ENCODE peak calls at places on chromosomes 3 and 15, in six cellular contexts. S is neuronal stem cell, I is mesendoderm, N is H1, U is IMR-90, K is mesenchymal stem cell. Q is an unnamed sample.
A peak's percentile ranks its signal among the peaks of the same experiment; 100 is the strongest.

GRCh38 chr15:68991723-68992122 is 22.8 kb upstream of the NOX5 start:
- DNase-seq in S (no peak), I (peak; percentile 65), N (no peak), U (peak; percentile 9), K (peak; percentile 18), Q (no peak)

GRCh38 chr3:177905895-177906511 is 630.2 kb upstream of the KCNMB2 start:
- DNase-seq in S (no peak), I (peak; percentile 77), N (no peak), U (peak; percentile 83), K (peak; percentile 64), Q (peak; percentile 35)

GRCh38 chr15:56805466-56806146 is 72.3 kb upstream of the ZNF280D start:
- DNase-seq in S (no peak), I (peak; percentile 88), N (no peak), U (peak; percentile 87), K (peak; percentile 76), Q (peak; percentile 64)

GRCh38 chr3:98734737-98735136 is 28.4 kb upstream of the ST3GAL6 start:
- DNase-seq in S (no peak), I (no peak), N (no peak), U (no peak), K (peak; percentile 63), Q (peak; percentile 75)

GRCh38 chr15:69546182-69546581 is 93.6 kb downstream of the RPLP1 start:
- DNase-seq in S (no peak), I (no peak), N (no peak), U (no peak), K (no peak), Q (no peak)

GRCh38 chr15:78625621-78626280 is 5.0 kb upstream of the CHRNA3 start:
- DNase-seq in S (no peak), I (no peak), N (no peak), U (no peak), K (no peak), Q (no peak)

GRCh38 chr15:98358971-98359370 is 289.4 kb upstream of the IGF1R start:
- DNase-seq in S (no peak), I (no peak), N (no peak), U (no peak), K (no peak), Q (no peak)

GRCh38 chr3:86578071-86578470 is 412.9 kb downstream of the VGLL3 start:
- DNase-seq in S (no peak), I (no peak), N (no peak), U (no peak), K (no peak), Q (no peak)

GRCh38 chr3:32177702-32178198 is 60.7 kb upstream of the CMTM8 start:
- DNase-seq in S (peak; percentile 51), I (peak; percentile 95), N (no peak), U (peak; percentile 47), K (peak; percentile 71), Q (peak; percentile 79)

GRCh38 chr3:58544546-58544945 is 7.6 kb upstream of the ACOX2 start:
- DNase-seq in S (no peak), I (no peak), N (no peak), U (no peak), K (no peak), Q (no peak)

GRCh38 chr15:87142096-87142495 is 1062.4 kb downstream of the AGBL1 start:
- DNase-seq in S (no peak), I (peak; percentile 31), N (no peak), U (no peak), K (peak; percentile 7), Q (no peak)

GRCh38 chr15:34753236-34753894 is 1.4 kb downstream of the GJD2 start:
- DNase-seq in S (peak; percentile 77), I (peak; percentile 86), N (peak; percentile 15), U (peak; percentile 71), K (peak; percentile 64), Q (peak; percentile 53)

GRCh38 chr3:134685881-134686802 is 35.3 kb upstream of the KY start:
- DNase-seq in S (no peak), I (no peak), N (no peak), U (peak; percentile 95), K (peak; percentile 11), Q (no peak)

GRCh38 chr3:33004961-33005360 is 53.5 kb downstream of the CCR4 start:
- DNase-seq in S (no peak), I (no peak), N (no peak), U (no peak), K (no peak), Q (no peak)

GRCh38 chr15:99399612-99400011 is 148.3 kb downstream of the LRRC28 start:
- DNase-seq in S (no peak), I (no peak), N (no peak), U (no peak), K (no peak), Q (peak; percentile 67)

GRCh38 chr3:59246719-59247401 is 197.0 kb upstream of the CFAP20DC start:
- DNase-seq in S (no peak), I (no peak), N (no peak), U (peak; percentile 41), K (no peak), Q (peak; percentile 6)

GRCh38 chr3:194364652-194365434 is 4.7 kb downstream of the LRRC15 start:
- DNase-seq in S (no peak), I (peak; percentile 60), N (no peak), U (peak; percentile 94), K (peak; percentile 93), Q (peak; percentile 38)

GRCh38 chr15:100097342-100097899 is 244.4 kb downstream of the ADAMTS17 start:
- DNase-seq in S (no peak), I (no peak), N (no peak), U (no peak), K (no peak), Q (no peak)

GRCh38 chr15:101014921-101015841 is 96.0 kb downstream of the LRRK1 start:
- DNase-seq in S (peak; percentile 73), I (peak; percentile 72), N (no peak), U (peak; percentile 70), K (peak; percentile 68), Q (peak; percentile 47)

GRCh38 chr15:71448688-71449114 is 333.4 kb downstream of the THSD4 start:
- DNase-seq in S (peak; percentile 69), I (peak; percentile 77), N (peak; percentile 39), U (peak; percentile 71), K (peak; percentile 74), Q (peak; percentile 85)

GRCh38 chr3:38580450-38581382 is 68.8 kb downstream of the SCN5A start:
- DNase-seq in S (no peak), I (no peak), N (no peak), U (no peak), K (no peak), Q (no peak)

GRCh38 chr3:31014317-31015040 is 120.0 kb upstream of the GADL1 start:
- DNase-seq in S (no peak), I (no peak), N (no peak), U (peak; percentile 19), K (no peak), Q (peak; percentile 10)

GRCh38 chr3:112718967-112719366 is 78.0 kb upstream of the CCDC80 start:
- DNase-seq in S (no peak), I (no peak), N (no peak), U (no peak), K (no peak), Q (no peak)

DNA sequence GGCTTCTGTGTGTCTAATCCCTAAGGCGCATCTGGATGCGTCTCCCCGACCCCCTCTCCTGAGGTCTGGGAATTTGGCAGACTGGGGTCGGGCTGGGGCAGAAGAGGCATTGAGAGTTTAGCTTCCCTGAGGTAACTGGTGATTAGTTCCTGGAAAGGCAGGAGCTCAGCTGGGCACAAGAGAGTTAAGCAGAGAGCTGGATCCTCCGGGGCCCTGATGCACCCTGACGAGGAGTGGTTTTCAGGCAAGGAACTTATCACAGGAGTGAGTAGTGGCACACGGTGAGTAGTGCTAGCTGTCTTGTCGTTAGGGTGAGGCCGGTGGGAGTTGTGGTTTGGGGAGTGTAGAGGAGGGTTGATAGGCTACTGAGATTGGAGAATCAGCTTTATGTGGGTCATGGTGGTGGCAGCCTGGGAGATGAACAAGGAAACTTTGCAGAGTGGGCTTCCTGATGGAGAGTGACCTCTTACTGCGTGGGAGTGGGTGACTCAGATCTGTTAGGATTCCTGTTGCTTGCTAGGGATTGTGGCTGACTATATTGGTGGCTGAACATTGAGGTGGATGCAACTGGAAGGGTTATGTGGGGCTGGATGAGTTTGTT is 872 bp downstream of the RAD54L2 start:
- DNase-seq in S (peak; percentile 12), I (peak; percentile 68), N (no peak), U (peak; percentile 85), K (peak; percentile 75), Q (peak; percentile 48)
- H3K23ac ChIP-seq in S (no peak overlapping the region), I (peak overlapping the region; percentile 83), N (no peak overlapping the region), U (peak overlapping the region; percentile 81), K (no peak overlapping the region), Q (peak overlapping the region; percentile 69)

DNA sequence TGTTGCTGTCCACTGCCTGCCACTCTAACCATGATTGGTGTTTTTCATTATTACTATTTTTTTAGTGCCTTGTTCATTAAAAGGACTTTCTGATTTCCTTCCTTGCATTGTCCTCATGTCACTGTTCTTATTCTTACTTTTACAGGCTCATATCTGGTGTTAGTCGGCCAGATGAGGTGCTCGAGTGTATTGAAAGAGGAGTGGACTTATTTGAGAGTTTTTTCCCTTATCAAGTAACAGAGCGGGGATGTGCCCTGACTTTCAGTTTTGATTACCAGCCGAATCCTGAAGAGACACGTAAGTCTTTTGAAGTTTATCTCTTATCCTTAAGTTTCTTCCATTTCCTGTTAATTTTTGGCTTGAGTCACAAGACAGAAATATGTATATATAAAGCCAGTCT is 23.2 kb downstream of the QTRT2 start:
- DNase-seq in S (no peak), I (no peak), N (no peak), U (peak; percentile 72), K (peak; percentile 20), Q (no peak)
- H3K36me3 ChIP-seq in S (peaks cover 10% of the 10 kb centered on the region), I (peaks cover 3% of the 10 kb centered on the region), N (peaks cover 7% of the 10 kb centered on the region), U (peaks cover 11% of the 10 kb centered on the region), K (peaks cover 88% of the 10 kb centered on the region), Q (peaks cover 16% of the 10 kb centered on the region)

DNA sequence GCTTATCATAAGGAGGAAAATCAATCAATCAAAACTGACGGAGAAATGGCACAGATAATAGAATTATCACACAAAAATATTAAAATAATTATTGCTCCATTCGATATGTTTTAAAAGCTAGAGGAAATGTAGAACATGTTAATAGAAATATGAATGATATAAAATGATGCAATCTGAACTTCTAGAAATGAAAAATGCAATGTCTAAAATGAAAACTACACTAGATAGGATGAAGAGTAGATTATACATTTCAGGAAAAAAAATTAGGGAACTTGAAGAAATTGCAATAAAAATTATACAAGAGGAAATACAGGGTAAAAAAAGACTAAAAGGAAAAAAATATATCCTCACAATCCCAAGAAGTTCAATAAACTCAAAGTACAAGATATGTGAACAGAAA is 80.2 kb upstream of the TP63 start:
- DNase-seq in S (no peak), I (no peak), N (no peak), U (no peak), K (no peak), Q (no peak)
- H3K23ac ChIP-seq in S (no peak overlapping the region), I (no peak overlapping the region), N (no peak overlapping the region), U (no peak overlapping the region), K (no peak overlapping the region), Q (no peak overlapping the region)

DNA sequence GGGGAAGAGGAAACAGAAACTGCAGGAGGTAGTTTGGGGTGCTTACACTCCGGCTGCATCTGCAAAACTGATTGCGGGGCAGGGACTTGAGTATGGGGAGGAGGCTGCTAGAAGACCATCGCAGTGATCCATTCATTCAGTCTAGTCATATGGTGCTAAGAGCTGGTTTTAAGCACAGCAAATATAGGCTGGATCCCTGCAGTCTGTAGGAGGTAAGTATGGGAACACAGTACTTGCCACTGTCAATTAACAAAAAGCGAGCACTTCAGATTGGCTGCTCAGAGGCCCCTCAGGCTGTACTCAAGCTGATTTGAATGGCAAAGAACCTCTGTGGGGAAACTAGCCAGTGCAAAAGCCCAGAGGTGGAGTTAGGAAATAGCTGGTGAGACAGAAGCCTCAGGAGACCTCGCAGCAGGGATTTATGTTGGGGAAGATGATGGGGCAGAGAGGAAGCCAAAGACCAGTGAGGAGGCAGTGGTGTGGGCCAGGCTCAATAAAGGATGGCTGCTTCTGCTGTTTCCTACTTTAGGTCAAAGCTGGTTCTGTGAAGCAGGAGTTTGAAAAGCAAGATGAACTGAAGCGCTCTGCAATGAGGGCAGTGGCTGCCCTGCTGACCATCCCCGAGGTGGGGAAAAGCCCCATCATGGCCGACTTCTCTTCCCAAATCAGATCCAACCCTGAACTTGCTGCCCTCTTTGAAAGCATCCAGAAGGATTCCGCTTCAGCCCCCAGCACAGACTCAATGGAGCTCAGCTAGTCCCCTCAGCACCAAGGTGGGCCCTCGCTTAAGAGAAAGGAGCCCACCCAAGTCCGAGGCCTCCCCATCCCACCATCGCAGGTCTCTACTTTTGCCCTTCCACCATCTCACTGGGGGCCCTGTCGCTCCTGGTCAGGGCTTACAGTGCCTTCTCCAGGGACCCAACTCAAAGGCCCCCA is 7.9 kb downstream of the RPL32 start:
- DNase-seq in S (no peak), I (peak; percentile 52), N (no peak), U (no peak), K (no peak), Q (no peak)
- H3K36me3 ChIP-seq in S (peaks cover 68% of the 10 kb centered on the region), I (peaks cover 30% of the 10 kb centered on the region), N (peaks cover 52% of the 10 kb centered on the region), U (peaks cover 67% of the 10 kb centered on the region), K (peaks cover 84% of the 10 kb centered on the region), Q (peaks cover 40% of the 10 kb centered on the region)

Q was measured in trophoblast cell.